ENCODE peak calls at places on chromosomes 1 and 21, in four cellular contexts. Q is NCI-H1105, X is NCI-H2081, O is cerebellar cortex. A is an unnamed sample.

GRCh38 chr1:51264470-51264869 is 28.4 kb downstream of the RNF11 start:
- DNase-seq in X (no peak), Q (no peak), O (no peak), A (peak)

GRCh38 chr1:82391712-82392111 is 591.0 kb downstream of the ADGRL2 start:
- DNase-seq in O (no peak), Q (no peak), X (no peak), A (no peak)

GRCh38 chr1:184740344-184740743 is 14.3 kb downstream of the EDEM3 start:
- DNase-seq in O (no peak), X (peak), Q (no peak), A (no peak)

GRCh38 chr1:39776400-39776713 is 5.2 kb upstream of the OXCT2 start:
- DNase-seq in O (no peak), Q (no peak), X (no peak), A (no peak)

GRCh38 chr1:161884475-161884874 is 118.4 kb downstream of the ATF6 start:
- DNase-seq in Q (no peak), X (peak), O (no peak), A (no peak)

GRCh38 chr1:84156210-84156621 is 12.1 kb downstream of the PRKACB start:
- DNase-seq in O (no peak), Q (no peak), X (no peak), A (no peak)

GRCh38 chr21:33026299-33026858 is 644 bp downstream of the OLIG2 start:
- DNase-seq in O (no peak), X (no peak), Q (no peak), A (no peak)

GRCh38 chr1:18645172-18646090 is 14.8 kb downstream of the PAX7 start:
- DNase-seq in O (no peak), Q (no peak), X (no peak), A (no peak)

GRCh38 chr1:65020774-65021173 is 54.4 kb upstream of the JAK1 start:
- DNase-seq in X (no peak), Q (no peak), O (no peak), A (peak)